ENCODE peak calls at places on chromosome 10, in seven cellular contexts. K is hepatocyte, O is gastrocnemius medialis, X is pancreas, E is IMR-90, R is kidney, M is psoas muscle. Y is an unnamed sample. For H3K4me1, the result is how much of the 10 kb centered on the place peaks cover.

GRCh38 chr10:103734731-103735130 is 120.6 kb downstream of the SH3PXD2A start:
- DNase-seq in K (no peak), O (no peak), X (no peak), E (no peak), R (no peak), M (no peak), Y (no peak)

GRCh38 chr10:6399879-6400278 is 180.2 kb downstream of the PRKCQ start:
- DNase-seq in K (no peak), O (no peak), X (no peak), E (no peak), R (no peak), M (no peak), Y (no peak)

GRCh38 chr10:123380491-123381085 is 226.4 kb downstream of the BUB3 start:
- DNase-seq in K (peak), O (no peak), X (no peak), E (no peak), R (no peak), M (no peak), Y (no peak)

GRCh38 chr10:54159924-54160323 is 641.1 kb downstream of the PCDH15 start:
- DNase-seq in K (no peak), O (no peak), X (no peak), E (no peak), R (no peak), M (no peak), Y (no peak)

GRCh38 chr10:80487791-80488538 is 33.9 kb downstream of the TSPAN14 start:
- DNase-seq in K (no peak), O (no peak), X (no peak), E (no peak), R (no peak), M (no peak), Y (no peak)

GRCh38 chr10:133097961-133098360 is 10.2 kb downstream of the ADGRA1 start:
- DNase-seq in K (no peak), O (no peak), X (no peak), E (no peak), R (no peak), M (no peak), Y (no peak)

GRCh38 chr10:81943583-81943982 is 68.6 kb downstream of the NRG3 start:
- DNase-seq in K (no peak), O (no peak), X (no peak), E (no peak), R (no peak), M (no peak), Y (no peak)

GRCh38 chr10:123154943-123155505 is 822 bp downstream of the BUB3 start:
- DNase-seq in K (peak), O (no peak), X (no peak), E (peak), R (no peak), M (no peak), Y (no peak)

GRCh38 chr10:77386833-77387232 is 250.8 kb downstream of the KCNMA1 start:
- DNase-seq in K (peak), O (no peak), X (no peak), E (peak), R (no peak), M (no peak), Y (no peak)

GRCh38 chr10:13349776-13350274 is 1.7 kb upstream of the SEPHS1 start:
- DNase-seq in K (peak), O (no peak), X (peak), E (peak), R (peak), M (peak), Y (peak)

DNA sequence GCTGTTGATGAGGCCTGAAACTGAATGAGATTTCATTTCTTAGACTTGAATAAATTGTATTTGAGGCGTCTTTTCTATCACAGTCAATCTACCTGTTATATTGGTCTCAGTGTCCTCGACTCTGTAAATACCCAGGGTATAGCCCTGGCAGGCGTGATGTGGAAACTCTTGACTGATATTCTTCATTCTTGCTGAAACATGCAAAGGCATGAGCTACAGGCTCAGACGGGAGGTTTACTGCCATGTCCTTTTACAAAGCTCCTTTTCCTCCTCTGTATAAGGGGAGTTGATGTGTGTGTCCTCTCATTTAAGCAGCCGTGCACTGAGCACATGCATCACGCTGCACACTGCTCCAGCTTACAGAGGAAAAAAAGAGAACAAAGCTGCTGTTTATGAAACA is 440.5 kb upstream of the AKR1E2 start:
- DNase-seq in K (no peak), O (no peak), X (no peak), E (no peak), R (no peak), M (no peak), Y (no peak)
- H3K4me1 ChIP-seq in K (under half), O (under half), X (under half), E (under half), R (under half), M (under half), Y (under half)

GRCh38 chr10:71255540-71255816 is 43.1 kb downstream of the UNC5B start:
- DNase-seq in K (no peak), O (no peak), X (no peak), E (no peak), R (no peak), M (no peak), Y (no peak)
- H3K4me1 ChIP-seq in K (under half), O (under half), X (under half), E (under half), R (under half), M (under half), Y (under half)

GRCh38 chr10:91634246-91634645 is 1.4 kb upstream of the PPP1R3C start:
- DNase-seq in K (no peak), O (peak), X (no peak), E (no peak), R (no peak), M (no peak), Y (no peak)

GRCh38 chr10:91627344-91628102 is 5.3 kb downstream of the PPP1R3C start:
- DNase-seq in K (no peak), O (no peak), X (no peak), E (no peak), R (no peak), M (no peak), Y (no peak)

GRCh38 chr10:91629715-91630549 is 2.9 kb downstream of the PPP1R3C start:
- DNase-seq in K (no peak), O (no peak), X (no peak), E (no peak), R (no peak), M (no peak), Y (no peak)

GRCh38 chr10:91632671-91633550 is at the start of gene PPP1R3C:
- DNase-seq in K (peak), O (peak), X (peak), E (peak), R (peak), M (peak), Y (peak)

DNA sequence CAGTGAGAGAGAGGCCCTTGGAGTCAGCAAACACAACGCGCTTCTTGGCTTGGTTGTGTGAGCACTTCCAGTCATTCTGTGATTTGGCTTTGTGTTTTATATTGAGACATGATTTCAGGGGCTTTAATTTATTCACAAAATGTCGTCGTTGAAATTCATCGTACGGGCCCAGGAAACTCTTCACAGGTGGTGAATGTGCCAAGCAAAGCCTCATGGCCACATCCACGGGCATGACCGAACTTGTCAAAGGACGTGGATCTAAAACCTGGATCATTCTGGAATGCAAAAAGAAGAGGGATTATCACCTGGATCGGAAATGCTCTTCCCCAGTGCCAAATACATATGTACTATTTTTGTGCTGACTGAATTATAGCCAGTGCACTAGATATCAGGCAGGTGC is 2.3 kb downstream of the PPP1R3C start:
- DNase-seq in K (no peak), O (no peak), X (no peak), E (no peak), R (no peak), M (no peak), Y (no peak)
- H3K4me1 ChIP-seq in K (under half), O (under half), X (under half), E (under half), R (under half), M (under half), Y (under half)

GRCh38 chr10:78508955-78509354 is 475.3 kb downstream of the RPS24 start:
- DNase-seq in K (no peak), O (no peak), X (no peak), E (no peak), R (no peak), M (no peak), Y (no peak)

GRCh38 chr10:78511324-78512204 is 477.9 kb downstream of the RPS24 start:
- DNase-seq in K (no peak), O (no peak), X (no peak), E (no peak), R (no peak), M (no peak), Y (no peak)

GRCh38 chr10:78512205-78512550 is 478.5 kb downstream of the RPS24 start:
- DNase-seq in K (no peak), O (no peak), X (no peak), E (no peak), R (no peak), M (no peak), Y (no peak)

GRCh38 chr10:78513330-78513729 is 479.7 kb downstream of the RPS24 start:
- DNase-seq in K (no peak), O (no peak), X (no peak), E (peak), R (no peak), M (no peak), Y (no peak)

DNA sequence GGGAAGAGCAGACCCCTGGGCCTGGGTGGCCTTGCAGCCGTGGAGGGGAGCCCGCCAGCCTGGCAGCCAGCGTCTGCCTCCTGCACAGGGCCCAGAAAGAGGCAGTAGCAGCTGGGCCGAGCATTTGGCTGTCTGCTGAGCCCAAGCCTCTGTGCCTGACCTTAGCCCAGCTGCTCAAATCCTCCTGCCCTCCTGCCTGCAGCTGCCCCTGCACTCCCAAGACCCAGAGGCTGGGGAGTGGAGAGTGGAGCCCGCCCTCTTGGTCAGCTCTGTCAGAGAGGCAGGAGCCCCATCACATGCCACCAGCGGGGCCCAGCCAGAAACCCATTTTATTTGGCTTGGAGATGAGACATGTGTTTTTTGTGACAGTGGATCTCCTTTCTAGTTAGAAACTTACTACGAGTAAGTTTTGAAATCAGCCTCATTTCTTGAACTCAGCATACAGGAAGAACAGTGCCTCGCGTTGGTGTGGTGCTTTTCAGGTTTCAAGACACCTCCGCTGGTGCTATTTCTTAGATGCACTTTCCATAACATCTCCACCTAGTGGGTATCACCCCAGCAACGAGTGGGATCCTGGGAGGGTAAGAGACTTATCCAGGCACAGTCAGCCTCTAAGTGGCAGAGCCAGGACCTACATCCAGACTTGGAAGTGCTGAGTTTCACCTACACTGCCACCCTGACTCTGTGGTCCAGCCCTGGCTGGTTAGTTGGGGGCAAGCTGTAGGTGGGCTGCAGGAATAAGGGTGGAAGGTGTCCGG is 477.1 kb downstream of the RPS24 start:
- DNase-seq in K (no peak), O (no peak), X (no peak), E (no peak), R (peak), M (no peak), Y (no peak)
- H3K4me1 ChIP-seq in K (under half), O (under half), X (under half), E (under half), R (under half), M (under half), Y (under half)